ENCODE peak calls at places on chromosome 9, in six cellular contexts. B, Z, L, R, U and S are unnamed samples.

GRCh38 chr9:73782166-73782565 is 630.5 kb downstream of the ANXA1 start:
- DNase-seq in R (no peak), Z (no peak), U (no peak), B (no peak), L (no peak), S (no peak)

GRCh38 chr9:92094655-92095054 is 20.6 kb downstream of the SPTLC1 start:
- DNase-seq in L (peak; percentile 5), R (no peak), B (no peak), U (no peak), Z (peak; percentile 36), S (no peak)

GRCh38 chr9:7549261-7549660 is 250.3 kb downstream of the DMAC1 start:
- DNase-seq in Z (no peak), L (no peak), B (no peak), R (peak; percentile 53), U (no peak), S (no peak)

GRCh38 chr9:5562806-5563416 is 52.6 kb downstream of the PDCD1LG2 start:
- DNase-seq in R (no peak), Z (no peak), B (no peak), U (no peak), L (no peak), S (no peak)

GRCh38 chr9:5608298-5609254 is 20.3 kb upstream of the RIC1 start:
- DNase-seq in B (no peak), Z (no peak), L (peak; percentile 49), U (no peak), R (no peak), S (no peak)

GRCh38 chr9:111297061-111297824 is 32.8 kb downstream of the OR2K2 start:
- DNase-seq in R (no peak), Z (no peak), U (no peak), L (no peak), B (no peak), S (no peak)

GRCh38 chr9:34211395-34211794 is 32.6 kb downstream of the UBAP1 start:
- DNase-seq in U (no peak), B (no peak), R (no peak), Z (no peak), L (no peak), S (no peak)

GRCh38 chr9:127293767-127294166 is 29.2 kb downstream of the GARNL3 start:
- DNase-seq in R (no peak), U (no peak), B (no peak), Z (no peak), L (no peak), S (no peak)

GRCh38 chr9:131167146-131167692 is 41.8 kb downstream of the NUP214 start:
- DNase-seq in L (no peak), U (no peak), R (no peak), B (no peak), Z (no peak), S (no peak)

GRCh38 chr9:137313326-137313920 is 11.4 kb upstream of the NRARP start:
- DNase-seq in B (peak; percentile 39), L (no peak), Z (peak; percentile 11), U (no peak), R (no peak), S (no peak)

GRCh38 chr9:111113712-111114111 is 75.4 kb upstream of the LPAR1 start:
- DNase-seq in U (no peak), R (no peak), Z (no peak), L (no peak), B (no peak), S (no peak)

GRCh38 chr9:36781532-36781931 is 208.8 kb downstream of the MELK start:
- DNase-seq in B (no peak), U (no peak), Z (no peak), L (peak; percentile 18), R (no peak), S (no peak)

GRCh38 chr9:131611586-131611985 is 66.3 kb downstream of the PRRT1B start:
- DNase-seq in Z (no peak), R (no peak), L (no peak), U (no peak), B (no peak), S (no peak)

DNA sequence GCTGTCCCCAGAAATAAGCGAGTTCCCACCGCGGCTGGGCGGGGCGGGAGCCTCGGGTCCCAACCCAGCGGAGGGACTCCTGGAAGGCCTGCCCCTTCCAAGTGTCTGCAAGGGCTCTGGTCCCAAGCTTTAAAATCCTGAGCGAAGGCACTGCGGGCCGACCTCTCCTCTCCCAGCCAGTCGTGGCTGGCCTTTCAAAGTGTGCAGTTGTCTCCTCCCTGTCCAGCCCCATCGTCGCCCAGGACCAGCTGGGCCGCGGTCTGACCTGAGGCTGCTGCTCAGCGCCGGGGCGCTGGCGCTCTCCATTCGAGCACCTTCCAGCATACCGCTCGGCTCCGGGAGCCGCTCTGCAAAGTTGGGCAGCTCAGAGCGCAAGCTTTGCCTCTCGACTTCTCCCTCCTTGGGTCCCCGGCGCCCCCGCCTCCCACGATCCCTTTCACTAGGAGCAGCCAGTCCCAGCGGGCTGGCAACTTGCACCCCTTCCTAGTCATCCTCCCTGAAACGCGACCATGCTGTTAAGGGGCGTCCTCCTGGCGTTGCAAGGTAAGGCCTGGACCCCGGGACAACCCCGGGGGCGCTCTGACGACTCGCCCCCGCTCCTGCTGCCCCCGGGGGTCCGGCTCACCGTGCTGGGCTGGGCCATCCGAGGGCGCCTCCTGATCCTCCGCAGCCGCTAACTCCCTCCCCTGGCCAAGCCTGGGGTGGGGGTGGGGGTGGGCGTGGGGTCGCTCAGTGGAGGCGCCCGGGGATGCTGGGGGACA is at the start of gene MAMDC2:
- DNase-seq in Z (no peak), R (peak; percentile 84), U (no peak), B (no peak), L (no peak), S (no peak)
- TF ChIP-seq POLR2AphosphoS5 in Z (no peak), R (peak; percentile 21), U (no peak), B (no peak), L (no peak), S (no peak)

DNA sequence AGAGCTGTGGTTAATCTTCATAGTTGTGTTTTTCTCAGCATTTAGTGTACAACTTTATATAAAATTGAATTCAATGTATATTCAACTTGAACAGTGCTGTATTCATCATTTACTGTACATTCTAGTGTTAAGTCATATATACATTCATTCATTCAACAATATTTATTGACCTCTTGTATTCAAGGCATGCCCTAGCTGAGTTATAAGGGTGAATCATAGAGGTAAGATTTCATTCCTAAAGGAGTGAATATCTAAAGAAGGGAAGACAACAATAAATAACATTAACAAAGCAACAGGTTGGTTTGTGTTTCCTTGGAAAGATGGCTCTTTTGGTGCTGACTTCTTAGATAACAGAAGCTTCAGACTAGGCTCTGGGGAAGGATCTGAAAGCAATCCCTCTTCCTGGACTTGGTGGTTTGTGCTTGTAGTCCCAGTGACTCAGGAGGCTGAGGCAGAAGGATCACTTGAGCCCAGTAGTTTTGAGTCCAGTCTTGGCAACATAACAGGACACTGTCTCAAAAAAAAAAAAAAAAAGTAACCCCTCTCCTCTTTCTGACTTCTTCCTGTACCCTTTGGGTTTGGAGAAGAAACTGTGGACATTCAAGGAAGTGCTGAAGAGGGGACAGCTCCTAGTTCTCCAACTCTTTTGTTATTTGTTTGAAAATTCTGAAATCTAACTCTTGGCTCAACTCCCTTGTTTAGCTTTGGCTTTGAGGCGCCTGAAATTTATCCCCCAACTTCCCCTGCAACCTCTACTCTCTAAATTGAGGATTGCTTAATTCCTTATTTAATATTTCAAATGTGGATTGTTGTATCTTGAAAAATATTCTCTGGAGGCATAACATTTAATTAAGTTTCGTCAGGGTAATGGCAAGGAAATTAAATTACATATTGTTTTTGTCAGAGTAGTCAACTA is 80.2 kb downstream of the OSTF1 start:
- DNase-seq in R (no peak), L (no peak), U (no peak), Z (no peak), B (no peak), S (no peak)
- TF ChIP-seq TAF1 in R (no peak), L (no peak), U (no peak), Z (no peak), B (no peak), S (no peak)

GRCh38 chr9:83034587-83034986 is 28.4 kb downstream of the RASEF start:
- DNase-seq in Z (no peak), B (no peak), L (no peak), R (no peak), U (no peak), S (no peak)
- TF ChIP-seq POLR2A in Z (no peak), B (no peak), L (no peak), R (no peak), U (no peak), S (no peak)

DNA sequence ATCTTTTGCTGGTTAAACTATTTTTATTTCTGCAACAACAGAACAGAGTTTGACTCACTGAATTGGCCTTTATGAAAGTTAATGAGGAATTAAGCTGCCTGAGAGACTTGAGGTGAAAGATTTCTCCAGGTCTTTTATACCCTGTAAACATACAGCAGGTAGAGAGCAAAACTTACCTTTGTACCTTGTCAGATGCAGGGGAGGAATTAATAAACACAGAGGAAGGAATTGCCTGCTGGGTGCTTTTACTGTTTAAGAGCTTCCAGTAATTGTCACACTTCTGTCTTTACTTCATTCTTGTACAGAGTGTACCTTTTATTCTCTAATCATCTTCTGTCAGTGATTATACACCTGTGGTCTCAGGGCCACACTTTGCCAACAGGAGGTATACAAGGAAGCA is 94.0 kb upstream of the GRIN3A start:
- DNase-seq in L (no peak), U (no peak), R (no peak), Z (no peak), B (no peak), S (no peak)
- TF ChIP-seq POLR2AphosphoS5 in L (no peak), U (no peak), R (no peak), Z (no peak), B (no peak), S (no peak)